ENCODE peak calls at places on chromosomes 1 and 21, in eight cellular contexts. O is IMR-90; L is osteoblast; A is sigmoid colon; Z is transverse colon; H is CD8-positive, alpha-beta memory T cell; D is heart left ventricle; V is adrenal gland. E is an unnamed sample.

GRCh38 chr21:46190491-46191131 is 6.4 kb upstream of the SPATC1L start:
- DNase-seq in O (no peak), L (no peak), A (peak; percentile 55), Z (no peak), H (no peak), D (no peak), V (no peak), E (no peak)

GRCh38 chr21:42684109-42684916 is 30.9 kb downstream of the PDE9A start:
- DNase-seq in O (no peak), L (peak; percentile 88), A (peak; percentile 77), Z (no peak), H (no peak), D (no peak), V (no peak), E (no peak)

GRCh38 chr1:50183734-50184133 is 75.0 kb downstream of the ELAVL4 start:
- DNase-seq in O (no peak), L (no peak), A (no peak), Z (no peak), H (no peak), D (no peak), V (no peak), E (no peak)

GRCh38 chr1:15869413-15869812 is 21.9 kb downstream of the SPEN start:
- DNase-seq in O (no peak), L (no peak), A (no peak), Z (no peak), H (no peak), D (no peak), V (no peak), E (no peak)

GRCh38 chr1:19403256-19403655 is 82.1 kb downstream of the CAPZB start:
- DNase-seq in O (no peak), L (no peak), A (peak; percentile 55), Z (no peak), H (no peak), D (no peak), V (no peak), E (no peak)

GRCh38 chr21:27403011-27403410 is 436.1 kb upstream of the ADAMTS5 start:
- DNase-seq in O (no peak), L (no peak), A (no peak), Z (no peak), H (no peak), D (no peak), V (no peak), E (no peak)

GRCh38 chr1:205770618-205771017 is 4.7 kb downstream of the RAB29 start:
- DNase-seq in O (no peak), L (no peak), A (no peak), Z (no peak), H (no peak), D (no peak), V (no peak), E (no peak)

GRCh38 chr1:170604889-170605288 is 59.0 kb upstream of the PRRX1 start:
- DNase-seq in O (no peak), L (no peak), A (no peak), Z (no peak), H (no peak), D (no peak), V (no peak), E (no peak)

GRCh38 chr1:157104598-157105293 is 5.1 kb upstream of the ETV3L start:
- DNase-seq in O (peak; percentile 72), L (peak; percentile 89), A (peak; percentile 11), Z (no peak), H (no peak), D (no peak), V (no peak), E (no peak)

GRCh38 chr1:30723296-30723897 is at the start of gene MATN1:
- DNase-seq in O (no peak), L (peak; percentile 15), A (no peak), Z (no peak), H (no peak), D (no peak), V (no peak), E (no peak)

GRCh38 chr1:66981679-66982078 is 56.9 kb downstream of the MIER1 start:
- DNase-seq in O (peak; percentile 18), L (no peak), A (peak; percentile 74), Z (peak; percentile 28), H (peak; percentile 20), D (peak; percentile 40), V (peak; percentile 81), E (no peak)

GRCh38 chr1:219247441-219247840 is 73.8 kb downstream of the LYPLAL1 start:
- DNase-seq in O (peak; percentile 74), L (no peak), A (no peak), Z (no peak), H (no peak), D (no peak), V (no peak), E (no peak)

GRCh38 chr1:6013491-6013890 is 21.3 kb upstream of the NPHP4 start:
- DNase-seq in O (no peak), L (peak; percentile 72), A (no peak), Z (no peak), H (no peak), D (no peak), V (no peak), E (no peak)

DNA sequence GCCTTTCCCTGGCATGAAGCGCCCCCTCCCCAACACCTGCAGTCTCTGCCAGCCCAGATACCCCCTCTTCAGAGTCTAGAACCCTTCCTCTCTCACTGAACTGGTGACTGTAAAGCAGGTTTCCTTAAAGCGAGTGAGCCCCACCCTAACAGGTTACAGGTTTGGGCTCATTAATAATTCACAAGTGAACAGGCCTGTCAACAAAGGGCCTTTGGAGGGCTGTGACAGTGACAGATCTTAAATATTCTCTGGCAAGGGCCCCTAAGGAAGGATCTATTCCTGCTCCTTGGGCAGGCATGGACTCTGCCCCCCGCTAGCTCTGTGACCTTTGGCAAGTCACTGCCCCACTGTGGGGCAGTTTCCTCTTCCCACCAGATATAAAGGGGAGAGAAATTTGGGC is 5.6 kb upstream of the TTC39A start:
- DNase-seq in O (no peak), L (no peak), A (no peak), Z (no peak), H (no peak), D (no peak), V (no peak), E (no peak)
- H3K27ac ChIP-seq in O (no peak overlapping the region), L (no peak overlapping the region), A (no peak overlapping the region), Z (no peak overlapping the region), H (no peak overlapping the region), D (no peak overlapping the region), V (no peak overlapping the region), E (no peak overlapping the region)

GRCh38 chr1:64215576-64215975 is 12.2 kb downstream of the UBE2U start:
- DNase-seq in O (no peak), L (no peak), A (no peak), Z (no peak), H (no peak), D (no peak), V (no peak), E (no peak)
- H3K36me3 ChIP-seq in O (no peaks in the 10 kb centered on the region), L (no peaks in the 10 kb centered on the region), A (no peaks in the 10 kb centered on the region), Z (no peaks in the 10 kb centered on the region), H (no peaks in the 10 kb centered on the region), D (no peaks in the 10 kb centered on the region), V (no peaks in the 10 kb centered on the region), E (no peaks in the 10 kb centered on the region)

GRCh38 chr1:115829023-115829674 is 11.8 kb downstream of the NHLH2 start:
- DNase-seq in O (peak; percentile 84), L (peak; percentile 99), A (peak; percentile 83), Z (peak; percentile 29), H (no peak), D (no peak), V (peak; percentile 63), E (no peak)
- H3K4me3 ChIP-seq in O (no peak overlapping the region), L (peak overlapping the region; percentile 35), A (peak overlapping the region; percentile 48), Z (peak overlapping the region; percentile 48), H (no peak overlapping the region), D (peak overlapping the region; percentile 63), V (no peak overlapping the region), E (peak overlapping the region; percentile 14)

GRCh38 chr1:14759843-14760242 is 161.4 kb downstream of the KAZN start:
- DNase-seq in O (no peak), L (no peak), A (no peak), Z (no peak), H (no peak), D (no peak), V (no peak), E (no peak)

GRCh38 chr1:14757260-14757625 is 158.8 kb downstream of the KAZN start:
- DNase-seq in O (no peak), L (no peak), A (no peak), Z (no peak), H (no peak), D (no peak), V (no peak), E (no peak)

GRCh38 chr1:14760780-14761179 is 162.3 kb downstream of the KAZN start:
- DNase-seq in O (no peak), L (no peak), A (no peak), Z (no peak), H (no peak), D (no peak), V (no peak), E (no peak)

GRCh38 chr1:14756617-14757259 is 158.3 kb downstream of the KAZN start:
- DNase-seq in O (peak; percentile 31), L (peak; percentile 50), A (no peak), Z (no peak), H (no peak), D (no peak), V (no peak), E (no peak)

GRCh38 chr1:14758962-14759361 is 160.5 kb downstream of the KAZN start:
- DNase-seq in O (no peak), L (no peak), A (no peak), Z (no peak), H (no peak), D (no peak), V (no peak), E (no peak)
- H3K27ac ChIP-seq in O (no peak overlapping the region), L (no peak overlapping the region), A (no peak overlapping the region), Z (no peak overlapping the region), H (no peak overlapping the region), D (no peak overlapping the region), V (no peak overlapping the region), E (no peak overlapping the region)

GRCh38 chr1:200231787-200232222 is 178.0 kb downstream of the ZNF281 start:
- DNase-seq in O (peak; percentile 45), L (peak; percentile 60), A (no peak), Z (no peak), H (no peak), D (no peak), V (no peak), E (no peak)
- H3K36me3 ChIP-seq in O (no peaks in the 10 kb centered on the region), L (no peaks in the 10 kb centered on the region), A (no peaks in the 10 kb centered on the region), Z (no peaks in the 10 kb centered on the region), H (no peaks in the 10 kb centered on the region), D (no peaks in the 10 kb centered on the region), V (no peaks in the 10 kb centered on the region), E (no peaks in the 10 kb centered on the region)

DNA sequence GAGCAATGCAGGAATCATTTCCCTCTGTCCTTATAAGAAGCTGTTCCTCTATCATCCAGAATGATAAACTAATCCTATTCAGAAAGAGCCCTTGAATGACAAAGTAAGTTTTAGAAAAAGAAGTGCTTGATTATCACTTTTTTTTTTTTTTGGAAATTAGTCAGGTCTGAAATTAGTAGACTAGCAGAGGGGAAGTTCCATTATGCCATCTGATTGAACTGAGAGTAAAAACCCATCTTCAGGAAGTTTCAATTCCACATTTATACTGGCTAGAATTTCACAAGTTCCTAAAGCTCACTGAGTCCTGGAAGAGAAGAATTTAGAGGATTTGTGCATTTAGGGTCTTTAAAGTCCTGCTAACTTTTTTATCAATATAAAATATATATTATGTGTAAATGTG is 128.8 kb upstream of the COA6 start:
- DNase-seq in O (no peak), L (no peak), A (no peak), Z (no peak), H (no peak), D (no peak), V (no peak), E (no peak)
- H3K4me3 ChIP-seq in O (no peak overlapping the region), L (no peak overlapping the region), A (no peak overlapping the region), Z (no peak overlapping the region), H (no peak overlapping the region), D (no peak overlapping the region), V (no peak overlapping the region), E (no peak overlapping the region)